ENCODE peak calls at places on chromosomes 4 and X, in seven cellular contexts. B, Y, J, Q, C, U and X are unnamed samples.

GRCh38 chr4:15855804-15856475 is 77.8 kb downstream of the CD38 start:
- DNase-seq in B (no peak), Y (no peak), J (no peak), Q (peak), C (no peak), U (no peak), X (peak)

GRCh38 chrX:24858004-24858746 is 157.6 kb downstream of the ARX start:
- DNase-seq in B (no peak), Y (no peak), J (no peak), Q (peak), C (no peak), U (peak), X (no peak)

GRCh38 chrX:83077606-83078005 is 430.5 kb upstream of the POU3F4 start:
- DNase-seq in B (no peak), Y (no peak), J (no peak), Q (no peak), C (no peak), U (no peak), X (no peak)

GRCh38 chr4:88143504-88143903 is 14.9 kb downstream of the ABCG2 start:
- DNase-seq in B (peak), Y (no peak), J (no peak), Q (peak), C (no peak), U (peak), X (peak)

GRCh38 chr4:149029056-149029651 is 586.9 kb upstream of the NR3C2 start:
- DNase-seq in B (no peak), Y (no peak), J (no peak), Q (peak), C (peak), U (peak), X (no peak)

GRCh38 chrX:84175943-84176342 is 12.1 kb downstream of the RPS6KA6 start:
- DNase-seq in B (no peak), Y (no peak), J (no peak), Q (no peak), C (no peak), U (no peak), X (no peak)

GRCh38 chr4:94927696-94928095 is 169.9 kb downstream of the BMPR1B start:
- DNase-seq in B (no peak), Y (peak), J (no peak), Q (no peak), C (no peak), U (no peak), X (no peak)

GRCh38 chr4:158890294-158890693 is 121.5 kb downstream of the FNIP2 start:
- DNase-seq in B (no peak), Y (no peak), J (no peak), Q (no peak), C (no peak), U (no peak), X (no peak)

GRCh38 chr4:15444879-15445576 is 17.2 kb downstream of the C1QTNF7 start:
- DNase-seq in B (no peak), Y (no peak), J (no peak), Q (no peak), C (no peak), U (no peak), X (no peak)

GRCh38 chr4:139773560-139774318 is 108.1 kb downstream of the MGST2 start:
- DNase-seq in B (no peak), Y (no peak), J (no peak), Q (no peak), C (no peak), U (no peak), X (no peak)

GRCh38 chr4:88211473-88212252 is 53.2 kb upstream of the ABCG2 start:
- DNase-seq in B (no peak), Y (peak), J (no peak), Q (peak), C (peak), U (peak), X (peak)

GRCh38 chrX:150236304-150236703 is 126.8 kb upstream of the MAMLD1 start:
- DNase-seq in B (no peak), Y (no peak), J (no peak), Q (no peak), C (no peak), U (peak), X (no peak)

GRCh38 chrX:18537068-18537467 is 111.7 kb downstream of the CDKL5 start:
- DNase-seq in B (no peak), Y (no peak), J (no peak), Q (no peak), C (no peak), U (no peak), X (no peak)

GRCh38 chrX:119734897-119735339 is 23.5 kb upstream of the SOWAHD start:
- DNase-seq in B (no peak), Y (no peak), J (peak), Q (no peak), C (no peak), U (no peak), X (no peak)

GRCh38 chr4:40769266-40769665 is 19.5 kb downstream of the NSUN7 start:
- DNase-seq in B (no peak), Y (no peak), J (no peak), Q (no peak), C (no peak), U (peak), X (peak)

GRCh38 chr4:82833696-82834313 is 35.2 kb upstream of the SCD5 start:
- DNase-seq in B (peak), Y (no peak), J (no peak), Q (peak), C (no peak), U (peak), X (peak)
- H3K4me3 ChIP-seq in B (no peak), Y (no peak), J (no peak), Q (no peak), C (no peak), U (no peak), X (no peak)

DNA sequence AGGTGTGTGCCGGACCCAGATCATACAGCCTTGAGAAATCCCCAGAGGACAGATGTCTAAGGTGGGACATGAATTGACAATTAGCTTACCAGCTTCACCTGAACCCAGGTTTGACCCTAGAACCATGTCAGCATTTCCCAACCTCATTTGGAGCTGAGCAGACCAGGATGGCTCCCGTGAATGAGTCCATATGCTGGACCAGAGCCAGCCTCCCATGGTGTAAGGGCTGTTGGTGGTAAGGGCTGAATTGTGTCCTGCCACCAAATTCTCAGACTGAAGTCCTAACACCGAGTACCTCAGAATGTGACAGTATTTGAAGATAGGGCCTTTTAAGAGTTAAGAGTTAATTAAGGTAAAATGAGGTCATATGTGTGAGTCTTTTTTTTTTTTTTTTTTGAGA is 88.3 kb downstream of the SLC34A2 start:
- DNase-seq in B (no peak), Y (no peak), J (no peak), Q (no peak), C (no peak), U (no peak), X (no peak)
- H3K4me3 ChIP-seq in B (no peak), Y (no peak), J (no peak), Q (no peak), C (no peak), U (no peak), X (no peak)

DNA sequence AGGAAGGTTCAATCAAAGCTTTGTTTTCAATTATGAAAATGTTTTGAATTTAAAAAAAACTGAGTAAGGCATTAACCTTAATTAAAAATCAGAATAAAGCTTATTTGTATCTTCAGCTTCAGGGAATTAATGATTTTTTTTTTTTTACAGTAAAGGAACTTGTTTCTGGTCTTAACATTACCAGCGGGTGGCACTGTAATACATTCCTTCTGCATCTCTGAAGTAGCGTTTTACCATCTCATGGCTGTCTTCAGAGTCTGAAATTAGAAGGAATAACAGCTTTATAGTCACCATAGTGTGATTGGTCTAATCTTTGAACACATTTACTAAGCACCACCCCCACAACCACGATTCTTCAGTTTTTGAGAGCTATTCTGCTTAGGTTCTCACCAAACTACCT is 102.6 kb downstream of the IL1RAPL2 start:
- DNase-seq in B (no peak), Y (peak), J (no peak), Q (peak), C (peak), U (peak), X (peak)
- H3K4me3 ChIP-seq in B (no peak), Y (no peak), J (no peak), Q (no peak), C (no peak), U (no peak), X (no peak)

GRCh38 chrX:45771560-45772340 is 571.1 kb upstream of the DIPK2B start:
- DNase-seq in B (no peak), Y (no peak), J (peak), Q (peak), C (peak), U (peak), X (no peak)
- H3K4me3 ChIP-seq in B (peak), Y (no peak), J (no peak), Q (no peak), C (peak), U (peak), X (peak)

GRCh38 chr4:173527103-173527876 is 2.7 kb downstream of the HAND2 start:
- DNase-seq in B (no peak), Y (peak), J (no peak), Q (peak), C (no peak), U (no peak), X (no peak)

GRCh38 chr4:173524218-173525117 is 5.6 kb downstream of the HAND2 start:
- DNase-seq in B (no peak), Y (no peak), J (no peak), Q (no peak), C (no peak), U (no peak), X (no peak)

GRCh38 chr4:173526034-173526482 is 4.0 kb downstream of the HAND2 start:
- DNase-seq in B (no peak), Y (peak), J (no peak), Q (peak), C (no peak), U (no peak), X (no peak)

GRCh38 chr4:173526724-173527102 is 3.3 kb downstream of the HAND2 start:
- DNase-seq in B (no peak), Y (no peak), J (no peak), Q (no peak), C (no peak), U (no peak), X (no peak)

GRCh38 chr4:173525118-173526033 is 4.7 kb downstream of the HAND2 start:
- DNase-seq in B (no peak), Y (peak), J (peak), Q (peak), C (no peak), U (no peak), X (no peak)
- H3K4me3 ChIP-seq in B (no peak), Y (no peak), J (no peak), Q (peak), C (no peak), U (no peak), X (no peak)

GRCh38 chr4:150332086-150332485 is 249.9 kb upstream of the MAB21L2 start:
- DNase-seq in B (no peak), Y (no peak), J (no peak), Q (no peak), C (no peak), U (no peak), X (no peak)

GRCh38 chr4:150328496-150328895 is 250.3 kb downstream of the DCLK2 start:
- DNase-seq in B (no peak), Y (no peak), J (no peak), Q (no peak), C (no peak), U (no peak), X (no peak)

GRCh38 chr4:150325872-150326271 is 247.6 kb downstream of the DCLK2 start:
- DNase-seq in B (no peak), Y (no peak), J (no peak), Q (no peak), C (no peak), U (no peak), X (no peak)

GRCh38 chr4:150327262-150327780 is 249.1 kb downstream of the DCLK2 start:
- DNase-seq in B (no peak), Y (no peak), J (no peak), Q (no peak), C (no peak), U (no peak), X (no peak)

GRCh38 chr4:150329338-150329737 is 251.1 kb downstream of the DCLK2 start:
- DNase-seq in B (no peak), Y (no peak), J (no peak), Q (no peak), C (no peak), U (no peak), X (no peak)
- H3K4me3 ChIP-seq in B (no peak), Y (no peak), J (no peak), Q (no peak), C (no peak), U (no peak), X (no peak)

GRCh38 chrX:47771473-47771872 is 65.2 kb upstream of the ZNF81 start:
- DNase-seq in B (no peak), Y (no peak), J (no peak), Q (no peak), C (no peak), U (no peak), X (no peak)
- H3K4me3 ChIP-seq in B (no peak), Y (no peak), J (no peak), Q (no peak), C (no peak), U (no peak), X (no peak)

GRCh38 chr4:53361451-53361850 is 4.4 kb downstream of the SCFD2 start:
- DNase-seq in B (peak), Y (no peak), J (no peak), Q (peak), C (no peak), U (peak), X (no peak)
- H3K4me3 ChIP-seq in B (no peak), Y (no peak), J (no peak), Q (no peak), C (no peak), U (no peak), X (no peak)

GRCh38 chrX:525134-525533 is 105.5 kb upstream of the SHOX start:
- DNase-seq in B (no peak), Y (no peak), J (no peak), Q (no peak), C (no peak), U (no peak), X (no peak)
- H3K4me3 ChIP-seq in B (no peak), Y (no peak), J (no peak), Q (no peak), C (no peak), U (no peak), X (no peak)

DNA sequence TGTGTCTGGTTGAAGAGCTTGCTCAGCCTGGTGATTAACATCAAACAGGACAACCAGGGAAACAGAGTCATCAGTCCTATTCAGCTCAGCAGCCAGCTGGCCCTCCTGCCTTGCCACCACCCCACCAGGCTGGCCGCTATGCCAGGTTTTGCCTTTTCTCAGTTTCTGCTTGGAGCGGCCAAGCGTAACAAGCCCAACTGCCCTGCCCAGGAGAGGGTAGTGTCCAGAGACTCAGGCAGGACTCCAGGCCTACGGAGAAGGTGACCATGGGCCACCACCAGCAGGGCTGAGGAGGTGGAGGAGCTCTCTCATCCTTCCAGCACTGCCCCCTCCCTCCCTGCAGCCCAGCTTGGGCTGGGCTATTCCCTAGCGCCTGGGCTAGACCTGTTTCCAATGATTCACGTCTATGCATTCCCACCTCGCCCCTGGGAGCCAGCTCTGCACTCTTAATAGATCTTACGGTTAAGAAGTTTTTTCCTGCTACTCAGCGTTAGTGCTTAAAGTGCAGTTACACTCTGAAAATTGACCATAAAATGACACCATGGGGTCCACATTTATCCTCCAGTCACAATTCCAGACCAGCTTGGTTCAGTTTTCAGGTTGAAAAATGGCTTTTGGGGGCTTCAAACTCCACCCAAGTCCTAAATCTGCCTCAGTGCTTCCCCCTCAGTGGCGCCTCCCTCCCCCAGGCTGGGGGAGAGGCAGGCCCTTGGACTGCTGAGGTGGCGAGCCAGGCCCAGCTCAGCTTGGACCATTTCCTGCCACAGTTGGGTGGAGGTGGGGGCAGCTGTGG is 124.0 kb upstream of the PJA1 start:
- DNase-seq in B (no peak), Y (no peak), J (no peak), Q (no peak), C (no peak), U (no peak), X (no peak)
- H3K4me3 ChIP-seq in B (no peak), Y (no peak), J (no peak), Q (no peak), C (no peak), U (no peak), X (no peak)